ENCODE peak calls at places on chromosomes 2 and 18, in nine cellular contexts. P is bronchial epithelial cell, J is kidney glomerular epithelial cell, I is HTR-8/SVneo, F is Right ventricle myocardium superior, G is kidney tubule cell, W is AG04450, O is AG20443, V is kidney epithelial cell. R is an unnamed sample.

GRCh38 chr2:161990741-161991140 is 83.3 kb downstream of the DPP4 start:
- DNase-seq in V (peak), F (no peak), O (peak), J (peak), W (peak), G (peak), P (peak), I (peak), R (no peak)

GRCh38 chr2:56444339-56444738 is 260.5 kb downstream of the CCDC85A start:
- DNase-seq in V (peak), F (peak), G (peak), I (no peak), O (no peak), J (peak), W (no peak), P (no peak), R (peak)

GRCh38 chr2:20625491-20625919 is 25.4 kb downstream of the HS1BP3 start:
- DNase-seq in V (no peak), P (no peak), I (no peak), F (peak), O (no peak), G (no peak), J (no peak), W (no peak), R (no peak)

GRCh38 chr2:197310940-197311485 is 433 bp upstream of the ANKRD44 start:
- DNase-seq in W (no peak), G (peak), P (no peak), J (no peak), V (no peak), O (no peak), I (peak), F (no peak), R (no peak)

GRCh38 chr2:101820519-101820918 is 123.0 kb downstream of the MAP4K4 start:
- DNase-seq in W (no peak), G (peak), J (peak), I (no peak), P (peak), F (no peak), O (peak), V (no peak), R (no peak)

GRCh38 chr2:120338015-120338414 is 7.9 kb upstream of the INHBB start:
- DNase-seq in V (no peak), W (no peak), J (no peak), I (no peak), P (no peak), G (no peak), F (no peak), O (no peak), R (no peak)

GRCh38 chr2:22487541-22487940 is 897.4 kb upstream of the KLHL29 start:
- DNase-seq in G (no peak), V (no peak), W (no peak), J (no peak), F (no peak), I (no peak), P (no peak), O (no peak), R (no peak)

GRCh38 chr2:104734937-104735586 is 118.9 kb upstream of the POU3F3 start:
- DNase-seq in F (no peak), J (no peak), V (no peak), I (no peak), O (no peak), P (no peak), G (peak), W (no peak), R (no peak)

GRCh38 chr18:35974181-35974580 is 1.7 kb downstream of the RMP24 start:
- DNase-seq in V (no peak), F (no peak), O (no peak), J (no peak), P (no peak), I (no peak), G (no peak), W (no peak), R (no peak)

GRCh38 chr18:79940126-79940813 is 11.2 kb downstream of the SLC66A2 start:
- DNase-seq in J (no peak), G (no peak), O (no peak), V (no peak), I (no peak), W (no peak), P (no peak), F (peak), R (no peak)

GRCh38 chr2:149166958-149167810 is 128.7 kb downstream of the LYPD6B start:
- DNase-seq in V (no peak), G (peak), W (no peak), P (peak), F (no peak), O (no peak), I (no peak), J (no peak), R (no peak)

GRCh38 chr2:45145073-45145899 is 136.0 kb upstream of the SIX2 start:
- DNase-seq in G (no peak), F (no peak), V (no peak), I (no peak), J (no peak), O (no peak), W (no peak), P (no peak), R (no peak)

GRCh38 chr2:113234721-113235346 is 43.9 kb downstream of the PAX8 start:
- DNase-seq in V (no peak), J (no peak), O (no peak), P (no peak), I (no peak), W (no peak), F (no peak), G (no peak), R (no peak)

GRCh38 chr2:120308038-120308910 is 37.7 kb upstream of the INHBB start:
- DNase-seq in G (no peak), F (no peak), O (no peak), P (no peak), W (no peak), V (no peak), J (no peak), I (no peak), R (no peak)